ENCODE peak calls at places on chromosomes 12 and 14, in six cellular contexts. R is HL-60, O is H1, G is HepG2, J is GM12878, B is SK-N-SH. V is an unnamed sample.

GRCh38 chr12:111454716-111455447 is 49.2 kb downstream of the SH2B3 start:
- DNase-seq in B (no peak), O (no peak), G (no peak), J (no peak), R (no peak), V (no peak)

GRCh38 chr14:71229875-71230274 is 322.6 kb downstream of the PCNX1 start:
- DNase-seq in G (no peak), O (no peak), B (no peak), J (no peak), R (no peak), V (no peak)

GRCh38 chr12:72197790-72198189 is 74.4 kb upstream of the TRHDE start:
- DNase-seq in G (no peak), R (no peak), B (no peak), J (no peak), O (no peak), V (no peak)

GRCh38 chr12:84924956-84925355 is 12.4 kb upstream of the SLC6A15 start:
- DNase-seq in J (no peak), B (no peak), G (no peak), R (no peak), O (no peak), V (no peak)

GRCh38 chr14:99326041-99326710 is 54.2 kb upstream of the BCL11B start:
- DNase-seq in R (no peak), G (no peak), O (no peak), J (no peak), B (peak; percentile 2), V (no peak)

GRCh38 chr14:89504602-89505320 is 87.7 kb upstream of the FOXN3 start:
- DNase-seq in G (no peak), B (no peak), O (no peak), R (peak; percentile 92), J (peak; percentile 33), V (no peak)

GRCh38 chr14:102086346-102086971 is 385 bp downstream of the HSP90AA1 start:
- DNase-seq in O (no peak), J (no peak), R (peak; percentile 18), B (peak; percentile 73), G (no peak), V (peak; percentile 48)

GRCh38 chr12:103175625-103176024 is 218.2 kb downstream of the ASCL1 start:
- DNase-seq in J (no peak), B (no peak), O (no peak), G (no peak), R (no peak), V (no peak)

GRCh38 chr14:76706811-76707210 is 54.5 kb upstream of the VASH1 start:
- DNase-seq in B (no peak), J (no peak), G (no peak), O (no peak), R (no peak), V (no peak)

GRCh38 chr14:104545151-104545931 is 34.2 kb upstream of the C14orf180 start:
- DNase-seq in B (no peak), J (no peak), O (no peak), G (no peak), R (no peak), V (no peak)

GRCh38 chr14:69092840-69093422 is 60.0 kb downstream of the DCAF5 start:
- DNase-seq in B (no peak), J (no peak), G (no peak), O (no peak), R (no peak), V (no peak)

GRCh38 chr14:93475471-93475870 is 44.7 kb downstream of the UNC79 start:
- DNase-seq in G (no peak), O (no peak), J (no peak), R (no peak), B (no peak), V (no peak)
- TF ChIP-seq GABPA in G (no peak), O (no peak), J (no peak), R (no peak), B (no peak), V (no peak)

GRCh38 chr14:79861111-79861510 is 350.2 kb downstream of the DIO2 start:
- DNase-seq in B (no peak), O (no peak), J (no peak), G (no peak), R (no peak), V (no peak)

GRCh38 chr14:79856357-79856756 is 354.9 kb downstream of the DIO2 start:
- DNase-seq in G (no peak), J (no peak), B (no peak), R (no peak), O (no peak), V (no peak)

DNA sequence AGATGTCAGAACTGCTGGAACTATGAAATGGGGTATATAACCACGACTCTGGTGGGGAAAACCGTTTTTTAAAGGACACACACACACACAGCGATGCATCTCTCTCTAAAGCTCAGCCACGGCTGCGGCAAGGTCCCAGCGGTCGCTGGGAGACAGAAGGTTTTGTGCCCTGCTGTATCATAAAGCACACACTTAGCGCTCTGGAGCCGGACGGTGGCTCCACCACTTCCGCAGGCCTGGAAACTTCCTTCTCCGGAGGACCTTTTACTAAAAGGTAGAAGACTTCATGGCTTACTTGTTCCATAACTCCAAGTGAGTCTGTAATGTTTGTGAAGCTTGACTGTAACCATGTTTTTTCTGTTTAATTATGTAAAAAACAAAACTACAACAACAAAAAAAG is 349.3 kb downstream of the DIO2 start:
- DNase-seq in J (no peak), R (no peak), G (no peak), B (no peak), O (no peak), V (no peak)
- TF ChIP-seq GABPA in J (no peak), R (no peak), G (no peak), B (no peak), O (no peak), V (peak; percentile 60)

GRCh38 chr14:106564058-106564643 is 1037.8 kb downstream of the TMEM121 start:
- DNase-seq in R (peak; percentile 67), B (peak; percentile 45), G (peak; percentile 43), J (no peak), O (no peak), V (peak; percentile 32)
- TF ChIP-seq GABPA in R (no peak), B (no peak), G (no peak), J (no peak), O (no peak), V (no peak)

GRCh38 chr12:54195736-54196347 is 7.1 kb upstream of the SMUG1 start:
- DNase-seq in O (no peak), J (no peak), B (peak; percentile 54), G (no peak), R (peak; percentile 73), V (peak; percentile 73)
- TF ChIP-seq GABPA in O (no peak), J (no peak), B (no peak), G (no peak), R (no peak), V (no peak)

DNA sequence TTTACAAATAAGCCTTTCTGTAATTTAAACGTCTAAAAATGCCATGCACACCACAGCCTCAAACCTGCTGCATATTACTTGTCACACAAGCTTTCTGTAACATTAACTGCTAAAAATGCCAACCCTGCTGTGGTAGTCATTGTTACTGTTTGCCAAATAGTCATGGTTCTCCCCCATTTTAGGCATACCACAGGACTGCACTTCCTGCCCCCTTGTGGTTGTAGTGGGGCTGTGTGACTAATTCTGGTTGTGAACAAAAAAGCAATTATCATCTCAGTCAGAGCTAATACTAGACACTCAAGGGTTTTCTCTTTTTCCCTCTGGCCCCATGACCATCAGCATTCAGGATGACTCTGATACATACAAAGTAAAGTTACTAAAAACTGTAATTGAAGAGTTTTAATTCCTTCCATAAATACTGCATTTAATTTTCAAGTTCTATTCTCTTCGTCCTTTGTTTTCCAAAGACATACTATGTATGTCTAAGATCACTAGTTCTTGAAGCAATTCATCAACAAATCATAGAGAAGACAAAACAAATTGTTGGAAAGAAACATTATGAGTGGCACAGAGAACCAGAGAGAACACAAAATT is 5.7 kb upstream of the SLC35F4 start:
- DNase-seq in J (peak; percentile 2), O (no peak), B (peak; percentile 28), R (peak; percentile 25), G (peak; percentile 26), V (peak; percentile 14)
- TF ChIP-seq GABPA in J (no peak), O (no peak), B (no peak), R (no peak), G (no peak), V (no peak)

DNA sequence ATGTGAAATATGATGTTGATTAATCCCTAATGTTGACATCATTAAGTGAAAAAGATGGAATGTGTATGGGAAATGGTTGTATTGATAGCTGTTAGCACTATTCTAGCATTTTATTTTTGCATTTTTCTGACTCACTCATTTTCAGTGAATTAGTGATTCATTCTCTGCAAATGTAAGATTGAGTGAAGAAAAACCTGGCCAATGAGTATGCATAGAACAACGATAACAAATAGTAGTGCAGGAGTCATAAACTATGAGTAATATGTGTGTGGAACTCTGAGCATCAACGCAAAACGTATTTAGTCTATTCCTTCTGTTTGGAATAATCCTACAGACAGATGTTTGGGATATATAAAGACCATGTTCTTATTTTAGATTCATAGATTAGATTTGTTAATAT is 76.3 kb upstream of the RTL1 start:
- DNase-seq in J (no peak), O (no peak), B (no peak), R (no peak), G (no peak), V (no peak)
- TF ChIP-seq GABPA in J (no peak), O (no peak), B (no peak), R (no peak), G (no peak), V (no peak)

DNA sequence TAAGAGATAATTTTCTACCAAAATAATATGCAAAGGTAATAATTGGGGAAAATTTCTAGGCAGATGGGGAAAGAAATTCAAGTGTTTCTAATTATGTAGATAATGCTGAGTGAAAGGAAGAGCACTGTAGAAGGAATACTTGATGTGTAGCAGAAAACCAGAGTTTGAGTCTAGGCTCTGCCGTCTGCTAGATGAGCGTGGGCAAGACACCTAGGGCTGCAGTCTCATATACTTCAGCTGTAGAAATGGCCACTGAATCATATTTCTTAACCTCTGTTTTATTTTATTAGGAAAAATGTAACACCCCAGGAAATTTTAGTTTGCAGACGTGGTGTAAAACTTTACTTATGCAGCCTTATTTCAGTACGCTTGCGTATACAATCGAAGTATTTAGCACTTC is 59.8 kb upstream of the SLC38A2 start:
- DNase-seq in R (no peak), O (no peak), J (no peak), G (no peak), B (no peak), V (no peak)
- TF ChIP-seq GABPA in R (no peak), O (no peak), J (no peak), G (no peak), B (no peak), V (no peak)

GRCh38 chr12:121779422-121779895 is 14.0 kb downstream of the RHOF start:
- DNase-seq in G (no peak), R (no peak), J (no peak), O (no peak), B (no peak), V (no peak)

GRCh38 chr12:121776190-121777098 is 17.0 kb downstream of the RHOF start:
- DNase-seq in O (no peak), B (peak; percentile 90), J (no peak), G (no peak), R (peak; percentile 81), V (peak; percentile 87)

GRCh38 chr12:121780429-121780828 is 13.1 kb downstream of the RHOF start:
- DNase-seq in R (no peak), B (no peak), G (no peak), O (no peak), J (no peak), V (no peak)

GRCh38 chr12:121781751-121782615 is 11.5 kb downstream of the RHOF start:
- DNase-seq in O (no peak), J (no peak), G (peak; percentile 68), B (no peak), R (peak; percentile 34), V (peak; percentile 58)

GRCh38 chr12:121778567-121779421 is 14.7 kb downstream of the RHOF start:
- DNase-seq in J (no peak), G (no peak), O (no peak), R (no peak), B (no peak), V (no peak)
- TF ChIP-seq GABPA in J (no peak), G (no peak), O (no peak), R (no peak), B (no peak), V (no peak)

GRCh38 chr12:68796399-68796798 is 11.6 kb upstream of the MDM2 start:
- DNase-seq in G (no peak), B (no peak), R (no peak), O (no peak), J (no peak), V (no peak)
- TF ChIP-seq GABPA in G (no peak), B (no peak), R (no peak), O (no peak), J (no peak), V (no peak)